ENCODE peak calls at places on chromosome 16, in ten cellular contexts. One of them, this sample, is unnamed.
A peak's percentile ranks its signal among the peaks of the same experiment; 100 is the strongest.

GRCh38 chr16:77431131-77431670 is 3.6 kb downstream of the ADAMTS18 start:
- DNase-seq in SK-N-SH: no peak
- DNase-seq in Peyer's patch: no peak
- DNase-seq in heart right ventricle: no peak
- DNase-seq in cardiac muscle cell: peak; percentile 20
- DNase-seq in heart left ventricle: no peak
- DNase-seq in tibial nerve: no peak
- DNase-seq in H1: no peak
- DNase-seq in MM.1S: no peak
- DNase-seq in GM23338: no peak
- DNase-seq in this sample: no peak

GRCh38 chr16:720990-721764 is at the start of gene ANTKMT:
- DNase-seq in SK-N-SH: peak; percentile 92
- DNase-seq in Peyer's patch: peak; percentile 89
- DNase-seq in heart right ventricle: peak; percentile 82
- DNase-seq in cardiac muscle cell: peak; percentile 95
- DNase-seq in heart left ventricle: peak; percentile 83
- DNase-seq in tibial nerve: peak; percentile 36
- DNase-seq in H1: peak; percentile 93
- DNase-seq in MM.1S: peak; percentile 94
- DNase-seq in GM23338: peak; percentile 97
- DNase-seq in this sample: peak; percentile 89

GRCh38 chr16:64278196-64278595 is 843.7 kb downstream of the CDH11 start:
- DNase-seq in SK-N-SH: no peak
- DNase-seq in Peyer's patch: no peak
- DNase-seq in heart right ventricle: no peak
- DNase-seq in cardiac muscle cell: no peak
- DNase-seq in heart left ventricle: no peak
- DNase-seq in tibial nerve: no peak
- DNase-seq in H1: no peak
- DNase-seq in MM.1S: no peak
- DNase-seq in GM23338: no peak
- DNase-seq in this sample: no peak

GRCh38 chr16:645852-646678 is 3.1 kb upstream of the WDR90 start:
- DNase-seq in SK-N-SH: no peak
- DNase-seq in Peyer's patch: no peak
- DNase-seq in heart right ventricle: no peak
- DNase-seq in cardiac muscle cell: no peak
- DNase-seq in heart left ventricle: peak; percentile 75
- DNase-seq in tibial nerve: no peak
- DNase-seq in H1: no peak
- DNase-seq in MM.1S: no peak
- DNase-seq in GM23338: peak; percentile 65
- DNase-seq in this sample: peak; percentile 83

GRCh38 chr16:77679901-77680300 is 42.4 kb upstream of the NUDT7 start:
- DNase-seq in SK-N-SH: no peak
- DNase-seq in Peyer's patch: no peak
- DNase-seq in heart right ventricle: no peak
- DNase-seq in cardiac muscle cell: no peak
- DNase-seq in heart left ventricle: no peak
- DNase-seq in tibial nerve: no peak
- DNase-seq in H1: no peak
- DNase-seq in MM.1S: no peak
- DNase-seq in GM23338: no peak
- DNase-seq in this sample: no peak

GRCh38 chr16:55532227-55532626 is 23.4 kb downstream of the LPCAT2 start:
- DNase-seq in SK-N-SH: no peak
- DNase-seq in Peyer's patch: no peak
- DNase-seq in heart right ventricle: no peak
- DNase-seq in cardiac muscle cell: no peak
- DNase-seq in heart left ventricle: no peak
- DNase-seq in tibial nerve: no peak
- DNase-seq in H1: no peak
- DNase-seq in MM.1S: no peak
- DNase-seq in GM23338: no peak
- DNase-seq in this sample: no peak

GRCh38 chr16:85055503-85056210 is 28.1 kb downstream of the KIAA0513 start:
- DNase-seq in SK-N-SH: peak; percentile 43
- DNase-seq in Peyer's patch: peak; percentile 92
- DNase-seq in heart right ventricle: no peak
- DNase-seq in cardiac muscle cell: peak; percentile 61
- DNase-seq in heart left ventricle: peak; percentile 45
- DNase-seq in tibial nerve: peak; percentile 68
- DNase-seq in H1: no peak
- DNase-seq in MM.1S: peak; percentile 42
- DNase-seq in GM23338: no peak
- DNase-seq in this sample: peak; percentile 64

GRCh38 chr16:71542377-71542776 is 16.2 kb downstream of the CHST4 start:
- DNase-seq in SK-N-SH: peak; percentile 44
- DNase-seq in Peyer's patch: peak; percentile 55
- DNase-seq in heart right ventricle: peak; percentile 22
- DNase-seq in cardiac muscle cell: peak; percentile 63
- DNase-seq in heart left ventricle: peak; percentile 18
- DNase-seq in tibial nerve: peak; percentile 54
- DNase-seq in H1: peak; percentile 89
- DNase-seq in MM.1S: peak; percentile 25
- DNase-seq in GM23338: peak; percentile 92
- DNase-seq in this sample: peak; percentile 48

GRCh38 chr16:53445534-53445933 is 11.3 kb downstream of the RBL2 start:
- DNase-seq in SK-N-SH: no peak
- DNase-seq in Peyer's patch: no peak
- DNase-seq in heart right ventricle: no peak
- DNase-seq in cardiac muscle cell: no peak
- DNase-seq in heart left ventricle: no peak
- DNase-seq in tibial nerve: no peak
- DNase-seq in H1: no peak
- DNase-seq in MM.1S: no peak
- DNase-seq in GM23338: no peak
- DNase-seq in this sample: no peak

GRCh38 chr16:282491-282890 is 473 bp upstream of the PDIA2 start:
- DNase-seq in SK-N-SH: no peak
- DNase-seq in Peyer's patch: no peak
- DNase-seq in heart right ventricle: no peak
- DNase-seq in cardiac muscle cell: no peak
- DNase-seq in heart left ventricle: no peak
- DNase-seq in tibial nerve: no peak
- DNase-seq in H1: no peak
- DNase-seq in MM.1S: no peak
- DNase-seq in GM23338: no peak
- DNase-seq in this sample: no peak

GRCh38 chr16:11180489-11180888 is 75.5 kb downstream of the SOCS1 start:
- DNase-seq in SK-N-SH: no peak
- DNase-seq in Peyer's patch: no peak
- DNase-seq in heart right ventricle: no peak
- DNase-seq in cardiac muscle cell: no peak
- DNase-seq in heart left ventricle: no peak
- DNase-seq in tibial nerve: no peak
- DNase-seq in H1: no peak
- DNase-seq in MM.1S: no peak
- DNase-seq in GM23338: no peak
- DNase-seq in this sample: no peak

GRCh38 chr16:11390573-11391495 is 45.6 kb downstream of the RMI2 start:
- DNase-seq in SK-N-SH: peak; percentile 80
- DNase-seq in Peyer's patch: no peak
- DNase-seq in heart right ventricle: no peak
- DNase-seq in cardiac muscle cell: no peak
- DNase-seq in heart left ventricle: no peak
- DNase-seq in tibial nerve: no peak
- DNase-seq in H1: no peak
- DNase-seq in MM.1S: no peak
- DNase-seq in GM23338: no peak
- DNase-seq in this sample: no peak

DNA sequence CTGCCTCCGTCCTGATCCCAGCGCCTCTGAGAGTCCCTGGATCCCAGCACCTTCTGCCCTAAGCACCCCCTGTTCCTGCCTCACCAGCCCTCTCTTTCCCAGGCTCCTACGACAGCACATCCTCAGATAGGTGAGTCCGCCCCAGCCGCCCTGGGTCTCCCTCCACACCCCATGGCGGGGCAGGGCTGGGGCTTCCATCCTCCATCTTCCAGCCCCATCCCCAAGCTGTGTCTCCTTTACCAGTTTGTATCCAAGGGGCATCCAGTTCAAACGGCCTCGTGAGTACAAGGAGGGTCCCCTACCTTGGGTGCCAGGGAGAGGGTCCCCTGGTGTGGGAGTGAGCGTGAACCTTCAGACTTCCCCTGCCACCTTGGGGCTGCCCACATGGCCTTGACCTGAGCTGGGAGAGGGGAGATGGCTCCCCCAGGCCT is 774 bp downstream of the LAT start:
- DNase-seq in SK-N-SH: no peak
- DNase-seq in Peyer's patch: no peak
- DNase-seq in heart right ventricle: no peak
- DNase-seq in cardiac muscle cell: no peak
- DNase-seq in heart left ventricle: no peak
- DNase-seq in tibial nerve: no peak
- DNase-seq in H1: no peak
- DNase-seq in MM.1S: no peak
- DNase-seq in GM23338: no peak
- DNase-seq in this sample: no peak
- H3K27ac ChIP-seq in SK-N-SH: no peak overlapping the region
- H3K27ac ChIP-seq in Peyer's patch: peak overlapping the region; percentile 80
- H3K27ac ChIP-seq in heart right ventricle: no peak overlapping the region
- H3K27ac ChIP-seq in cardiac muscle cell: no peak overlapping the region
- H3K27ac ChIP-seq in heart left ventricle: no peak overlapping the region
- H3K27ac ChIP-seq in tibial nerve: no peak overlapping the region
- H3K27ac ChIP-seq in H1: no peak overlapping the region
- H3K27ac ChIP-seq in MM.1S: no peak overlapping the region
- H3K27ac ChIP-seq in GM23338: no peak overlapping the region
- H3K27ac ChIP-seq in this sample: peak overlapping the region; percentile 46

DNA sequence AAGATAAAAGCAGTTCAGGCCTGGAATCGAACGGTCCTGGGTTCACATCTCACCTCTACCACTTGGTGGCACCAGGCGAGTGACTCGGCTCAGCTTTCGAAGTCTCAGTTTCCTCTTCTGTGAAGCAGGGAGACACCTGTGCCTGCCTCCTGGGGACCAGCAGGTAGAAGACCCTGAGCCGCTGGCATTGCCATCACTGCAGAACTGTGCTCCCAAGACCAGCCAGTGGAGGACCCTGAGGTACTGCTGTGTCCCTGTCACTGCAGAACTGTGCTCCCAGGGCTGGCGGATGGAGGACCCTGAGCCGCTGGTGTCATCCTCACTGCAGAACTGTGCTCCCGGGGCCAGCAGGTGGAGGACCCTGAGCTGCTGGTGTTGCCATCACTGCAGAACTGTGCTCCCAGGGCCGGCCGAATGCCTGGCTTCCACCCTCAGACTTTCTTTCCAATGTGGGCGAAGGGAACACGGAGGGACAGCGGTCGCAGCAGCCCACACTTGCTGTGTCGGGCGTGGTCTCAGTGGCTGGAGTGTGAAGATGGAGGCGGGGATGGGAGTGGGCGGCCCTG is 8.7 kb upstream of the SLC7A5 start:
- DNase-seq in SK-N-SH: no peak
- DNase-seq in Peyer's patch: no peak
- DNase-seq in heart right ventricle: no peak
- DNase-seq in cardiac muscle cell: no peak
- DNase-seq in heart left ventricle: no peak
- DNase-seq in tibial nerve: no peak
- DNase-seq in H1: no peak
- DNase-seq in MM.1S: no peak
- DNase-seq in GM23338: no peak
- DNase-seq in this sample: no peak
- TF ChIP-seq CTCF in SK-N-SH: peak; percentile 22
- TF ChIP-seq CTCF in Peyer's patch: no peak
- TF ChIP-seq CTCF in heart right ventricle: no peak
- TF ChIP-seq CTCF in cardiac muscle cell: peak; percentile 6
- TF ChIP-seq CTCF in heart left ventricle: peak; percentile 3
- TF ChIP-seq CTCF in tibial nerve: no peak
- TF ChIP-seq CTCF in H1: peak; percentile 55
- TF ChIP-seq CTCF in MM.1S: peak; percentile 4
- TF ChIP-seq CTCF in GM23338: peak; percentile 62
- TF ChIP-seq CTCF in this sample: no peak

GRCh38 chr16:13997526-13997925 is 73.6 kb upstream of the MRTFB start:
- DNase-seq in SK-N-SH: no peak
- DNase-seq in Peyer's patch: no peak
- DNase-seq in heart right ventricle: no peak
- DNase-seq in cardiac muscle cell: no peak
- DNase-seq in heart left ventricle: no peak
- DNase-seq in tibial nerve: no peak
- DNase-seq in H1: no peak
- DNase-seq in MM.1S: no peak
- DNase-seq in GM23338: no peak
- DNase-seq in this sample: no peak

GRCh38 chr16:13997933-13998332 is 73.2 kb upstream of the MRTFB start:
- DNase-seq in SK-N-SH: no peak
- DNase-seq in Peyer's patch: peak; percentile 62
- DNase-seq in heart right ventricle: no peak
- DNase-seq in cardiac muscle cell: no peak
- DNase-seq in heart left ventricle: no peak
- DNase-seq in tibial nerve: no peak
- DNase-seq in H1: no peak
- DNase-seq in MM.1S: peak; percentile 45
- DNase-seq in GM23338: no peak
- DNase-seq in this sample: no peak

GRCh38 chr16:14001521-14001920 is 69.6 kb upstream of the MRTFB start:
- DNase-seq in SK-N-SH: no peak
- DNase-seq in Peyer's patch: no peak
- DNase-seq in heart right ventricle: no peak
- DNase-seq in cardiac muscle cell: no peak
- DNase-seq in heart left ventricle: no peak
- DNase-seq in tibial nerve: no peak
- DNase-seq in H1: no peak
- DNase-seq in MM.1S: no peak
- DNase-seq in GM23338: no peak
- DNase-seq in this sample: no peak

GRCh38 chr16:13999071-13999894 is 71.8 kb upstream of the MRTFB start:
- DNase-seq in SK-N-SH: no peak
- DNase-seq in Peyer's patch: no peak
- DNase-seq in heart right ventricle: no peak
- DNase-seq in cardiac muscle cell: no peak
- DNase-seq in heart left ventricle: no peak
- DNase-seq in tibial nerve: no peak
- DNase-seq in H1: no peak
- DNase-seq in MM.1S: no peak
- DNase-seq in GM23338: no peak
- DNase-seq in this sample: no peak

GRCh38 chr16:13999895-14000425 is 71.2 kb upstream of the MRTFB start:
- DNase-seq in SK-N-SH: no peak
- DNase-seq in Peyer's patch: no peak
- DNase-seq in heart right ventricle: peak; percentile 49
- DNase-seq in cardiac muscle cell: peak; percentile 86
- DNase-seq in heart left ventricle: peak; percentile 68
- DNase-seq in tibial nerve: no peak
- DNase-seq in H1: no peak
- DNase-seq in MM.1S: no peak
- DNase-seq in GM23338: no peak
- DNase-seq in this sample: no peak
- H3K4me1 ChIP-seq in SK-N-SH: no peaks in the 10 kb centered on the region
- H3K4me1 ChIP-seq in Peyer's patch: no peaks in the 10 kb centered on the region
- H3K4me1 ChIP-seq in heart right ventricle: peaks cover 66% of the 10 kb centered on the region
- H3K4me1 ChIP-seq in cardiac muscle cell: peaks cover 32% of the 10 kb centered on the region
- H3K4me1 ChIP-seq in heart left ventricle: peaks cover 78% of the 10 kb centered on the region
- H3K4me1 ChIP-seq in tibial nerve: no peaks in the 10 kb centered on the region
- H3K4me1 ChIP-seq in H1: peaks cover 3% of the 10 kb centered on the region
- H3K4me1 ChIP-seq in MM.1S: peaks cover 3% of the 10 kb centered on the region
- H3K4me1 ChIP-seq in GM23338: peaks cover 11% of the 10 kb centered on the region
- H3K4me1 ChIP-seq in this sample: peaks cover 19% of the 10 kb centered on the region

DNA sequence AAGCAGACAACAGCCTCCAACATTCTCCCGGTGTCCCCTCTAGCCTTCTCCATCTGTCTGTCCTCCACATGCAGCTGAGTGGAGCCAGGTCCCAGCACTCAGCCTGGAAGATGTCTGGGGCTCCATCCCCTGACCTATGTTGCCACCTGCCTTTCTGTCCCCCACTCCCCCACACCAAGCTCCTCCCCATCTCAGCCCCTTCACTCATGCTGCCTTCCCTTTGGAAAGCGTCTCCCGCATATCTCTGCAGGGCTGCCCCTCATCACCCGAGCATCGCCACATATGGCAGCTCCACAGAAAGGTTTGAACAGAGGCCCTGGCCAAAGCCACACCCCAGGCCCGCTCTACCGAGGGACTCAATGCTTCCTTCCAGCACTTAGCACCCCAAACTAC is 24.2 kb downstream of the NSMCE1 start:
- DNase-seq in SK-N-SH: no peak
- DNase-seq in Peyer's patch: no peak
- DNase-seq in heart right ventricle: no peak
- DNase-seq in cardiac muscle cell: no peak
- DNase-seq in heart left ventricle: no peak
- DNase-seq in tibial nerve: no peak
- DNase-seq in H1: no peak
- DNase-seq in MM.1S: no peak
- DNase-seq in GM23338: no peak
- DNase-seq in this sample: no peak
- H3K27ac ChIP-seq in SK-N-SH: no peak overlapping the region
- H3K27ac ChIP-seq in Peyer's patch: peak overlapping the region; percentile 64
- H3K27ac ChIP-seq in heart right ventricle: peak overlapping the region; percentile 64
- H3K27ac ChIP-seq in cardiac muscle cell: no peak overlapping the region
- H3K27ac ChIP-seq in heart left ventricle: peak overlapping the region; percentile 56
- H3K27ac ChIP-seq in tibial nerve: peak overlapping the region; percentile 77
- H3K27ac ChIP-seq in H1: no peak overlapping the region
- H3K27ac ChIP-seq in MM.1S: no peak overlapping the region
- H3K27ac ChIP-seq in GM23338: no peak overlapping the region
- H3K27ac ChIP-seq in this sample: peak overlapping the region; percentile 84